ENCODE peak calls at places on chromosome 7, in four cellular contexts. One of them, this sample, is unnamed.
A peak's percentile ranks its signal among the peaks of the same experiment; 100 is the strongest.

GRCh38 chr7:100137851-100138760 is 10.6 kb upstream of the LAMTOR4 start:
- DNase-seq in fibroblast of pulmonary artery: no peak
- DNase-seq in transverse colon: no peak
- DNase-seq in nucleus accumbens: no peak
- DNase-seq in this sample: no peak

GRCh38 chr7:158704524-158705233 is at the start of gene NCAPG2:
- DNase-seq in transverse colon: peak; percentile 99
- DNase-seq in nucleus accumbens: peak; percentile 92
- DNase-seq in fibroblast of pulmonary artery: peak; percentile 98
- DNase-seq in this sample: peak; percentile 97

GRCh38 chr7:44326261-44327125 is 1.1 kb upstream of the CAMK2B start:
- DNase-seq in nucleus accumbens: no peak
- DNase-seq in transverse colon: no peak
- DNase-seq in fibroblast of pulmonary artery: no peak
- DNase-seq in this sample: no peak

GRCh38 chr7:28474267-28474618 is 61.9 kb downstream of the CREB5 start:
- DNase-seq in nucleus accumbens: no peak
- DNase-seq in transverse colon: no peak
- DNase-seq in fibroblast of pulmonary artery: peak; percentile 4
- DNase-seq in this sample: no peak

GRCh38 chr7:68321076-68321639 is 1277.1 kb upstream of the AUTS2 start:
- DNase-seq in transverse colon: no peak
- DNase-seq in nucleus accumbens: no peak
- DNase-seq in fibroblast of pulmonary artery: no peak
- DNase-seq in this sample: no peak

GRCh38 chr7:31175672-31176071 is 123.6 kb downstream of the ADCYAP1R1 start:
- DNase-seq in transverse colon: no peak
- DNase-seq in nucleus accumbens: no peak
- DNase-seq in fibroblast of pulmonary artery: no peak
- DNase-seq in this sample: no peak

GRCh38 chr7:10919923-10920322 is 53.7 kb upstream of the PHF14 start:
- DNase-seq in fibroblast of pulmonary artery: no peak
- DNase-seq in transverse colon: no peak
- DNase-seq in nucleus accumbens: no peak
- DNase-seq in this sample: no peak

GRCh38 chr7:105924950-105925349 is 38.1 kb upstream of the CDHR3 start:
- DNase-seq in nucleus accumbens: no peak
- DNase-seq in transverse colon: no peak
- DNase-seq in fibroblast of pulmonary artery: no peak
- DNase-seq in this sample: no peak

GRCh38 chr7:150317748-150318444 is 5.3 kb upstream of the LRRC61 start:
- DNase-seq in transverse colon: no peak
- DNase-seq in nucleus accumbens: no peak
- DNase-seq in fibroblast of pulmonary artery: peak; percentile 95
- DNase-seq in this sample: no peak

GRCh38 chr7:28675429-28675828 is 263.1 kb downstream of the CREB5 start:
- DNase-seq in transverse colon: no peak
- DNase-seq in nucleus accumbens: no peak
- DNase-seq in fibroblast of pulmonary artery: no peak
- DNase-seq in this sample: no peak

GRCh38 chr7:23247101-23247601 is 576 bp downstream of the GPNMB start:
- DNase-seq in transverse colon: no peak
- DNase-seq in fibroblast of pulmonary artery: no peak
- DNase-seq in nucleus accumbens: no peak
- DNase-seq in this sample: no peak

GRCh38 chr7:117830422-117830954 is 42.8 kb downstream of the CTTNBP2 start:
- DNase-seq in transverse colon: peak; percentile 9
- DNase-seq in nucleus accumbens: no peak
- DNase-seq in fibroblast of pulmonary artery: no peak
- DNase-seq in this sample: no peak

GRCh38 chr7:50793115-50793946 is 10.6 kb upstream of the GRB10 start:
- DNase-seq in fibroblast of pulmonary artery: peak; percentile 64
- DNase-seq in transverse colon: peak; percentile 73
- DNase-seq in nucleus accumbens: no peak
- DNase-seq in this sample: peak; percentile 15

GRCh38 chr7:158428842-158429753 is 158.5 kb downstream of the PTPRN2 start:
- DNase-seq in transverse colon: no peak
- DNase-seq in fibroblast of pulmonary artery: no peak
- DNase-seq in nucleus accumbens: no peak
- DNase-seq in this sample: no peak

GRCh38 chr7:131869186-131869862 is 312.9 kb upstream of the PODXL start:
- DNase-seq in transverse colon: no peak
- DNase-seq in nucleus accumbens: no peak
- DNase-seq in fibroblast of pulmonary artery: no peak
- DNase-seq in this sample: no peak

GRCh38 chr7:131325179-131325840 is 2.4 kb upstream of the MKLN1 start:
- DNase-seq in transverse colon: no peak
- DNase-seq in fibroblast of pulmonary artery: no peak
- DNase-seq in nucleus accumbens: no peak
- DNase-seq in this sample: no peak

GRCh38 chr7:105210721-105211205 is 178.0 kb downstream of the SRPK2 start:
- DNase-seq in transverse colon: no peak
- DNase-seq in fibroblast of pulmonary artery: peak; percentile 66
- DNase-seq in nucleus accumbens: no peak
- DNase-seq in this sample: no peak

GRCh38 chr7:94656925-94657731 is 1.2 kb upstream of the SGCE start:
- DNase-seq in nucleus accumbens: no peak
- DNase-seq in transverse colon: no peak
- DNase-seq in fibroblast of pulmonary artery: peak; percentile 48
- DNase-seq in this sample: peak; percentile 21